ENCODE peak calls at places on chromosomes 16 and 17, in seven cellular contexts. One of them, this sample, is unnamed.

GRCh38 chr17:34163681-34164080 is 91.4 kb upstream of the CCL2 start:
- DNase-seq in HCT116: no peak
- DNase-seq in K562: peak
- DNase-seq in stomach: no peak
- DNase-seq in transverse colon: no peak
- DNase-seq in breast epithelium: no peak
- DNase-seq in sigmoid colon: no peak
- DNase-seq in this sample: no peak

GRCh38 chr17:44518032-44518431 is 14.8 kb upstream of the GPATCH8 start:
- DNase-seq in K562: no peak
- DNase-seq in breast epithelium: no peak
- DNase-seq in stomach: no peak
- DNase-seq in HCT116: no peak
- DNase-seq in sigmoid colon: no peak
- DNase-seq in transverse colon: no peak
- DNase-seq in this sample: no peak

GRCh38 chr16:55822280-55822810 is 10.6 kb downstream of the CES1 start:
- DNase-seq in HCT116: no peak
- DNase-seq in stomach: no peak
- DNase-seq in sigmoid colon: no peak
- DNase-seq in K562: no peak
- DNase-seq in breast epithelium: no peak
- DNase-seq in transverse colon: no peak
- DNase-seq in this sample: no peak

GRCh38 chr16:1335996-1336395 is 2.6 kb downstream of the BAIAP3 start:
- DNase-seq in sigmoid colon: no peak
- DNase-seq in transverse colon: no peak
- DNase-seq in stomach: no peak
- DNase-seq in breast epithelium: no peak
- DNase-seq in HCT116: no peak
- DNase-seq in K562: no peak
- DNase-seq in this sample: no peak

GRCh38 chr17:50338645-50339044 is 7.3 kb upstream of the XYLT2 start:
- DNase-seq in stomach: no peak
- DNase-seq in transverse colon: no peak
- DNase-seq in HCT116: no peak
- DNase-seq in sigmoid colon: no peak
- DNase-seq in K562: no peak
- DNase-seq in breast epithelium: no peak
- DNase-seq in this sample: no peak

GRCh38 chr16:678858-679807 is 1.1 kb upstream of the STUB1 start:
- DNase-seq in stomach: peak
- DNase-seq in HCT116: no peak
- DNase-seq in transverse colon: peak
- DNase-seq in breast epithelium: peak
- DNase-seq in K562: peak
- DNase-seq in sigmoid colon: peak
- DNase-seq in this sample: no peak

GRCh38 chr17:38874505-38875419 is 4.9 kb downstream of the LASP1 start:
- DNase-seq in HCT116: no peak
- DNase-seq in sigmoid colon: no peak
- DNase-seq in breast epithelium: no peak
- DNase-seq in K562: no peak
- DNase-seq in transverse colon: no peak
- DNase-seq in stomach: no peak
- DNase-seq in this sample: no peak

GRCh38 chr17:28854457-28855382 is at the start of gene ERAL1:
- DNase-seq in HCT116: peak
- DNase-seq in sigmoid colon: peak
- DNase-seq in K562: peak
- DNase-seq in stomach: peak
- DNase-seq in transverse colon: peak
- DNase-seq in breast epithelium: peak
- DNase-seq in this sample: peak

GRCh38 chr17:72978593-72979218 is 113.8 kb downstream of the SLC39A11 start:
- DNase-seq in K562: peak
- DNase-seq in stomach: no peak
- DNase-seq in sigmoid colon: no peak
- DNase-seq in HCT116: no peak
- DNase-seq in breast epithelium: no peak
- DNase-seq in transverse colon: no peak
- DNase-seq in this sample: no peak

GRCh38 chr17:4708436-4708835 is 2.0 kb upstream of the ARRB2 start:
- DNase-seq in breast epithelium: no peak
- DNase-seq in sigmoid colon: no peak
- DNase-seq in transverse colon: no peak
- DNase-seq in HCT116: no peak
- DNase-seq in K562: peak
- DNase-seq in stomach: no peak
- DNase-seq in this sample: no peak

GRCh38 chr17:80724723-80725388 is 180.2 kb downstream of the RPTOR start:
- DNase-seq in sigmoid colon: no peak
- DNase-seq in transverse colon: no peak
- DNase-seq in K562: no peak
- DNase-seq in stomach: no peak
- DNase-seq in HCT116: peak
- DNase-seq in breast epithelium: no peak
- DNase-seq in this sample: no peak

GRCh38 chr17:2241823-2242222 is 61.8 kb downstream of the SMG6 start:
- DNase-seq in K562: no peak
- DNase-seq in sigmoid colon: no peak
- DNase-seq in HCT116: no peak
- DNase-seq in transverse colon: no peak
- DNase-seq in breast epithelium: no peak
- DNase-seq in stomach: no peak
- DNase-seq in this sample: no peak

GRCh38 chr17:15920758-15921239 is 24.1 kb upstream of the ADORA2B start:
- DNase-seq in breast epithelium: peak
- DNase-seq in sigmoid colon: peak
- DNase-seq in stomach: no peak
- DNase-seq in K562: peak
- DNase-seq in HCT116: peak
- DNase-seq in transverse colon: peak
- DNase-seq in this sample: no peak

GRCh38 chr17:81712468-81713003 is 452 bp downstream of the SLC25A10 start:
- DNase-seq in HCT116: no peak
- DNase-seq in transverse colon: peak
- DNase-seq in stomach: peak
- DNase-seq in breast epithelium: no peak
- DNase-seq in K562: peak
- DNase-seq in sigmoid colon: peak
- DNase-seq in this sample: peak

GRCh38 chr16:16141784-16142396 is 81.4 kb downstream of the ABCC6 start:
- DNase-seq in stomach: no peak
- DNase-seq in breast epithelium: no peak
- DNase-seq in transverse colon: no peak
- DNase-seq in K562: no peak
- DNase-seq in sigmoid colon: no peak
- DNase-seq in HCT116: no peak
- DNase-seq in this sample: no peak

GRCh38 chr17:17435323-17435722 is 41.5 kb upstream of the MED9 start:
- DNase-seq in sigmoid colon: no peak
- DNase-seq in breast epithelium: no peak
- DNase-seq in transverse colon: no peak
- DNase-seq in stomach: no peak
- DNase-seq in HCT116: no peak
- DNase-seq in K562: no peak
- DNase-seq in this sample: no peak

GRCh38 chr17:40351185-40352043 is 13.1 kb downstream of the GJD3 start:
- DNase-seq in HCT116: no peak
- DNase-seq in stomach: no peak
- DNase-seq in transverse colon: no peak
- DNase-seq in sigmoid colon: no peak
- DNase-seq in K562: no peak
- DNase-seq in breast epithelium: no peak
- DNase-seq in this sample: no peak

GRCh38 chr17:356671-357434 is 4.2 kb upstream of the RPH3AL start:
- DNase-seq in K562: no peak
- DNase-seq in transverse colon: no peak
- DNase-seq in breast epithelium: no peak
- DNase-seq in HCT116: no peak
- DNase-seq in sigmoid colon: no peak
- DNase-seq in stomach: no peak
- DNase-seq in this sample: no peak

GRCh38 chr17:58337126-58337599 is 8.6 kb upstream of the TSPOAP1 start:
- DNase-seq in breast epithelium: no peak
- DNase-seq in HCT116: no peak
- DNase-seq in transverse colon: peak
- DNase-seq in K562: peak
- DNase-seq in stomach: no peak
- DNase-seq in sigmoid colon: no peak
- DNase-seq in this sample: no peak

GRCh38 chr17:82876602-82877391 is 37.0 kb upstream of the ZNF750 start:
- DNase-seq in sigmoid colon: peak
- DNase-seq in K562: peak
- DNase-seq in breast epithelium: peak
- DNase-seq in HCT116: peak
- DNase-seq in stomach: peak
- DNase-seq in transverse colon: peak
- DNase-seq in this sample: no peak

GRCh38 chr17:65742433-65743312 is 181.2 kb upstream of the AXIN2 start:
- DNase-seq in stomach: no peak
- DNase-seq in HCT116: peak
- DNase-seq in K562: no peak
- DNase-seq in transverse colon: no peak
- DNase-seq in sigmoid colon: no peak
- DNase-seq in breast epithelium: no peak
- DNase-seq in this sample: no peak
- TF ChIP-seq POLR2A in stomach: no peak
- TF ChIP-seq POLR2A in HCT116: no peak
- TF ChIP-seq POLR2A in K562: no peak
- TF ChIP-seq POLR2A in transverse colon: no peak
- TF ChIP-seq POLR2A in sigmoid colon: no peak
- TF ChIP-seq POLR2A in breast epithelium: no peak
- TF ChIP-seq POLR2A in this sample: no peak

GRCh38 chr17:9105068-9105868 is 84.0 kb downstream of the NTN1 start:
- DNase-seq in transverse colon: no peak
- DNase-seq in stomach: no peak
- DNase-seq in K562: no peak
- DNase-seq in sigmoid colon: no peak
- DNase-seq in breast epithelium: no peak
- DNase-seq in HCT116: no peak
- DNase-seq in this sample: no peak

GRCh38 chr17:9107527-9107926 is 86.2 kb downstream of the NTN1 start:
- DNase-seq in K562: no peak
- DNase-seq in HCT116: no peak
- DNase-seq in transverse colon: no peak
- DNase-seq in stomach: no peak
- DNase-seq in breast epithelium: no peak
- DNase-seq in sigmoid colon: no peak
- DNase-seq in this sample: no peak

GRCh38 chr17:9108166-9108565 is 86.9 kb downstream of the NTN1 start:
- DNase-seq in stomach: no peak
- DNase-seq in transverse colon: no peak
- DNase-seq in K562: no peak
- DNase-seq in HCT116: no peak
- DNase-seq in breast epithelium: no peak
- DNase-seq in sigmoid colon: no peak
- DNase-seq in this sample: no peak

GRCh38 chr17:9101356-9101755 is 80.0 kb downstream of the NTN1 start:
- DNase-seq in sigmoid colon: no peak
- DNase-seq in transverse colon: no peak
- DNase-seq in K562: no peak
- DNase-seq in stomach: no peak
- DNase-seq in breast epithelium: no peak
- DNase-seq in HCT116: no peak
- DNase-seq in this sample: no peak

DNA sequence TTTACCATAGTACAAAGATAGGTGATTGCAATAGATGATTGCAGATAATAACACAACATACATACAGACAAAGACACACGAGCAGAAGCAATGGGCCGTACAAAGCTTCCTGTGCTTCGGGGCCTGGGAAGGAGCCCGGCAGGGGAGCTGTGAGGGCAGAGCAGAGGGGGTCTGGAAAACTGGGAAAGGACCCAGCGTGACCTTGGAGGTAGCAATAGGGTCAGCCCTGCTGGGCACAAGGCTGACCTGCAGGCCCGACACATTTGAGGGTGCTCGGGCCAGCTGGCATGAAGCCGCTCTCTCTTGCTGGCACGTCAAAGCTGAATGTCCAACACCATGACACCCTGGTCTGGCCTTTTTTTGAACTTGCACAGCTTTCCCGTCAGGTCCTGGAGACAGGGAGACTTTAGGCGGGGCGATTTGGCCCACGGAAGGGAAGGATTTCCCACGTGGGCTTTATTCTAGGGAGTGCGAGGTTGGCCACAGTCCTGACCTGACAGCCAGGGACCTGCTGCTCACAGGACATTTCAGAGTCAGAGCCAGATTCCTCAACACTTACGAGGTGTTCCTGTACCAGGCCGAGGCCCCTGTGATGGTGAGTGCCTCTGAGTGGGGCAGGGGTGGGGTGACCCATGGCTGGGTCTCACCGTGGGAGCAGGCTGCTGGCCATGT is 83.2 kb downstream of the NTN1 start:
- DNase-seq in breast epithelium: no peak
- DNase-seq in HCT116: no peak
- DNase-seq in stomach: no peak
- DNase-seq in sigmoid colon: no peak
- DNase-seq in transverse colon: no peak
- DNase-seq in K562: no peak
- DNase-seq in this sample: no peak
- TF ChIP-seq POLR2AphosphoS5 in breast epithelium: no peak
- TF ChIP-seq POLR2AphosphoS5 in HCT116: no peak
- TF ChIP-seq POLR2AphosphoS5 in stomach: peak
- TF ChIP-seq POLR2AphosphoS5 in sigmoid colon: no peak
- TF ChIP-seq POLR2AphosphoS5 in transverse colon: no peak
- TF ChIP-seq POLR2AphosphoS5 in K562: no peak
- TF ChIP-seq POLR2AphosphoS5 in this sample: no peak

DNA sequence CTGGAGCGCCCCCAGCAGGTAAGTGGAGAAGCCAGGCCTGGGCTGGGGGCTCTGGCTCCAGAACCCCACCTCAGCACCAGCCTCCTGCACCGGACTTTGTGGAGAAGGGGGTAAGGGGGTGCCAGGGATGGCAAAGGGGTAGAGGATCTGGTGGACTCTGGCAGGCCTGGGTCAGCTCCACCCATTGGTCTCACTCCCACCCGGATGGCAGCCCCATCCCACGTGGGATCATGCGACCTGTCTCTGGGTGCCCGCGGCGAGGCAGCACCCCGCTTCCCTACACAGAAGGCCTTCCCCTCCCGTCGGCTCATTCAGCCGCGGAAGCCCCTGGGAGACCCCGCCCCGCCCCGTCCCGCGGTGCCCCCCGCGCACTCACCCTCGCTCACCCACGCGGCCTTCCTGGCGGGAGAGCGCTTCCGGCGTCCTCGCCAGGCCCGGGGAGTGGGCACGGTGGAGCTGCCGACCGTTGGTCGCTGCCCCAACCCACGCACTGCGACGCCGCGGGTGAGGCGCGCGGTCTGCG is 498 bp upstream of the PLEKHG4 start:
- DNase-seq in K562: peak
- DNase-seq in stomach: no peak
- DNase-seq in sigmoid colon: no peak
- DNase-seq in breast epithelium: no peak
- DNase-seq in transverse colon: peak
- DNase-seq in HCT116: no peak
- DNase-seq in this sample: peak
- TF ChIP-seq POLR2A in K562: no peak
- TF ChIP-seq POLR2A in stomach: no peak
- TF ChIP-seq POLR2A in sigmoid colon: no peak
- TF ChIP-seq POLR2A in breast epithelium: no peak
- TF ChIP-seq POLR2A in transverse colon: no peak
- TF ChIP-seq POLR2A in HCT116: no peak
- TF ChIP-seq POLR2A in this sample: no peak

GRCh38 chr17:12509836-12510235 is 155.9 kb upstream of the MYOCD start:
- DNase-seq in breast epithelium: no peak
- DNase-seq in transverse colon: no peak
- DNase-seq in HCT116: no peak
- DNase-seq in K562: no peak
- DNase-seq in stomach: no peak
- DNase-seq in sigmoid colon: no peak
- DNase-seq in this sample: no peak
- TF ChIP-seq POLR2AphosphoS5 in breast epithelium: no peak
- TF ChIP-seq POLR2AphosphoS5 in transverse colon: no peak
- TF ChIP-seq POLR2AphosphoS5 in HCT116: no peak
- TF ChIP-seq POLR2AphosphoS5 in K562: no peak
- TF ChIP-seq POLR2AphosphoS5 in stomach: no peak
- TF ChIP-seq POLR2AphosphoS5 in sigmoid colon: no peak
- TF ChIP-seq POLR2AphosphoS5 in this sample: no peak